ENCODE peak calls at places on chromosome 22, in four cellular contexts. L is fibroblast of the aortic adventitia, G is dorsolateral prefrontal cortex, B is astrocyte of the cerebellum. I is an unnamed sample.

GRCh38 chr22:22431271-22432220 is 77.0 kb downstream of the ZNF280B start:
- DNase-seq in L (peak), G (peak), B (peak), I (peak)

GRCh38 chr22:29716814-29717213 is 3.0 kb upstream of the CABP7 start:
- DNase-seq in L (peak), G (peak), B (peak), I (peak)

GRCh38 chr22:33332538-33332937 is 274.4 kb upstream of the SYN3 start:
- DNase-seq in L (no peak), G (no peak), B (no peak), I (no peak)

GRCh38 chr22:36977401-36977861 is 41.8 kb downstream of the TST start:
- DNase-seq in L (peak), G (peak), B (no peak), I (peak)

GRCh38 chr22:35986085-35986484 is 42.5 kb downstream of the RBFOX2 start:
- DNase-seq in L (peak), G (no peak), B (peak), I (no peak)

GRCh38 chr22:35393116-35394010 is 6.6 kb upstream of the MCM5 start:
- DNase-seq in L (no peak), G (no peak), B (no peak), I (no peak)

GRCh38 chr22:50200333-50201190 is at the start of gene SELENOO:
- DNase-seq in L (peak), G (peak), B (peak), I (peak)

GRCh38 chr22:33109532-33110148 is 51.5 kb upstream of the SYN3 start:
- DNase-seq in L (no peak), G (no peak), B (no peak), I (no peak)

GRCh38 chr22:48186121-48186790 is 1423.8 kb downstream of the TBC1D22A start:
- DNase-seq in L (no peak), G (no peak), B (no peak), I (no peak)

GRCh38 chr22:23847991-23848864 is 9.4 kb upstream of the DERL3 start:
- DNase-seq in L (no peak), G (no peak), B (no peak), I (peak)

GRCh38 chr22:44497218-44497903 is 672 bp downstream of the RTL6 start:
- DNase-seq in L (no peak), G (no peak), B (no peak), I (no peak)

GRCh38 chr22:47807506-47807905 is 1045.1 kb downstream of the TBC1D22A start:
- DNase-seq in L (no peak), G (no peak), B (no peak), I (no peak)

GRCh38 chr22:49915610-49916009 is 2.6 kb downstream of the ALG12 start:
- DNase-seq in L (no peak), G (no peak), B (no peak), I (no peak)

GRCh38 chr22:37121887-37122591 is 12.5 kb upstream of the TMPRSS6 start:
- DNase-seq in L (peak), G (no peak), B (no peak), I (peak)

GRCh38 chr22:39308614-39309363 is 10.6 kb downstream of the RPL3 start:
- DNase-seq in L (peak), G (no peak), B (peak), I (no peak)

GRCh38 chr22:47633111-47633510 is 870.7 kb downstream of the TBC1D22A start:
- DNase-seq in L (no peak), G (no peak), B (no peak), I (no peak)

GRCh38 chr22:43884600-43885318 is 7.1 kb downstream of the PNPLA5 start:
- DNase-seq in L (peak), G (peak), B (no peak), I (peak)

GRCh38 chr22:38921126-38921525 is 36.3 kb upstream of the APOBEC3A start:
- DNase-seq in L (no peak), G (no peak), B (no peak), I (no peak)

GRCh38 chr22:45537734-45538181 is 35.1 kb downstream of the FBLN1 start:
- DNase-seq in L (peak), G (peak), B (peak), I (no peak)

GRCh38 chr22:36162127-36163034 is 1.8 kb upstream of the APOL3 start:
- DNase-seq in L (no peak), G (no peak), B (no peak), I (peak)

GRCh38 chr22:48884786-48885185 is 942.9 kb downstream of the BRD1 start:
- DNase-seq in L (no peak), G (no peak), B (no peak), I (no peak)

GRCh38 chr22:26893034-26893710 is 235.8 kb downstream of the MIAT start:
- DNase-seq in L (no peak), G (no peak), B (no peak), I (no peak)

GRCh38 chr22:30288414-30289125 is 735 bp downstream of the CASTOR1 start:
- DNase-seq in L (no peak), G (no peak), B (no peak), I (no peak)

GRCh38 chr22:31846161-31847115 is 92.6 kb downstream of the DEPDC5 start:
- DNase-seq in L (peak), G (no peak), B (no peak), I (peak)

GRCh38 chr22:45612451-45612901 is 59.2 kb upstream of the ATXN10 start:
- DNase-seq in L (peak), G (no peak), B (peak), I (no peak)

GRCh38 chr22:46087816-46088277 is 62.5 kb upstream of the PPARA start:
- DNase-seq in L (peak), G (peak), B (peak), I (no peak)

GRCh38 chr22:27918351-27919221 is 470 bp downstream of the PITPNB start:
- DNase-seq in L (peak), G (peak), B (peak), I (peak)

GRCh38 chr22:36386900-36387663 is 685 bp downstream of the MYH9 start:
- DNase-seq in L (no peak), G (peak), B (no peak), I (peak)